ENCODE peak calls at places on chromosome 13, in ten cellular contexts. One of them, this sample, is unnamed.

GRCh38 chr13:59950201-59950730 is 213.5 kb downstream of the DIAPH3 start:
- DNase-seq in cardiac muscle cell: no peak
- DNase-seq in Caco-2: no peak
- DNase-seq in kidney: no peak
- DNase-seq in H1: no peak
- DNase-seq in testis: no peak
- DNase-seq in fibroblast of lung: peak; percentile 13
- DNase-seq in pancreas: no peak
- DNase-seq in lower lobe of right lung: no peak
- DNase-seq in stomach: no peak
- DNase-seq in this sample: no peak

GRCh38 chr13:79155883-79156282 is 250.2 kb downstream of the RBM26 start:
- DNase-seq in Caco-2: no peak
- DNase-seq in H1: no peak
- DNase-seq in fibroblast of lung: no peak
- DNase-seq in testis: no peak
- DNase-seq in stomach: no peak
- DNase-seq in pancreas: no peak
- DNase-seq in cardiac muscle cell: no peak
- DNase-seq in kidney: no peak
- DNase-seq in lower lobe of right lung: no peak
- DNase-seq in this sample: no peak

GRCh38 chr13:73223372-73223781 is 164.6 kb downstream of the KLF5 start:
- DNase-seq in Caco-2: peak; percentile 12
- DNase-seq in H1: no peak
- DNase-seq in testis: no peak
- DNase-seq in kidney: no peak
- DNase-seq in lower lobe of right lung: no peak
- DNase-seq in pancreas: no peak
- DNase-seq in cardiac muscle cell: no peak
- DNase-seq in fibroblast of lung: no peak
- DNase-seq in stomach: no peak
- DNase-seq in this sample: no peak

GRCh38 chr13:98176777-98177608 is at the start of gene RNF113B:
- DNase-seq in kidney: no peak
- DNase-seq in stomach: no peak
- DNase-seq in fibroblast of lung: no peak
- DNase-seq in testis: peak; percentile 57
- DNase-seq in pancreas: no peak
- DNase-seq in Caco-2: no peak
- DNase-seq in H1: no peak
- DNase-seq in lower lobe of right lung: no peak
- DNase-seq in cardiac muscle cell: no peak
- DNase-seq in this sample: no peak

GRCh38 chr13:76874466-76874865 is 11.7 kb downstream of the KCTD12 start:
- DNase-seq in kidney: no peak
- DNase-seq in cardiac muscle cell: no peak
- DNase-seq in Caco-2: no peak
- DNase-seq in testis: no peak
- DNase-seq in lower lobe of right lung: no peak
- DNase-seq in stomach: no peak
- DNase-seq in pancreas: no peak
- DNase-seq in fibroblast of lung: no peak
- DNase-seq in H1: no peak
- DNase-seq in this sample: no peak

GRCh38 chr13:30341815-30342570 is 34.6 kb upstream of the KATNAL1 start:
- DNase-seq in Caco-2: no peak
- DNase-seq in fibroblast of lung: peak; percentile 91
- DNase-seq in H1: no peak
- DNase-seq in lower lobe of right lung: peak; percentile 83
- DNase-seq in cardiac muscle cell: peak; percentile 28
- DNase-seq in stomach: peak; percentile 85
- DNase-seq in kidney: peak; percentile 92
- DNase-seq in pancreas: peak; percentile 67
- DNase-seq in testis: peak; percentile 85
- DNase-seq in this sample: peak; percentile 94

GRCh38 chr13:113904411-113904810 is 40.5 kb upstream of the GAS6 start:
- DNase-seq in pancreas: no peak
- DNase-seq in cardiac muscle cell: peak; percentile 59
- DNase-seq in lower lobe of right lung: no peak
- DNase-seq in testis: peak; percentile 42
- DNase-seq in Caco-2: peak; percentile 49
- DNase-seq in fibroblast of lung: no peak
- DNase-seq in H1: peak; percentile 72
- DNase-seq in kidney: no peak
- DNase-seq in stomach: peak; percentile 67
- DNase-seq in this sample: no peak

GRCh38 chr13:73702419-73703071 is 431.7 kb downstream of the KLF12 start:
- DNase-seq in cardiac muscle cell: peak; percentile 19
- DNase-seq in lower lobe of right lung: no peak
- DNase-seq in pancreas: no peak
- DNase-seq in stomach: no peak
- DNase-seq in testis: no peak
- DNase-seq in Caco-2: no peak
- DNase-seq in H1: no peak
- DNase-seq in fibroblast of lung: no peak
- DNase-seq in kidney: no peak
- DNase-seq in this sample: no peak

DNA sequence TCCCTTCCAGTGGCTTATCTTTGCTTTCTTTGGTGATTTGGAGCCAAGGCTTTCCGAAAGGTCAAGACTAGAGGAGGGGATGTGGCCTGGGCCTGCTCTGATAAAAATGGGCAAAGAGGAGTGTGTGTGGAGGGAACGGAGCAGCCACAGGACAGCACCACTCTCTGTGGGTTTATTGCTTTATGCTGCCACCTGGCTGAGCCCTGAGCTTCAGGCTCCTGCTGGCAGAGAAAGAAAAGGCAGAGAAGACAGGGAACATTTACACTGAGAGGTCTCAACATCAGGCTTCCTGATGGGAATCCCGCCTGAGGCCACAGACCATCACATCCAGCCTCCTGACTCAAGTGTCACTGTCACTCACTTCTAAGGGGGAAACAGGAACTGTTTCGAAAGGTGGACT is 9.2 kb upstream of the GSX1 start:
- DNase-seq in stomach: no peak
- DNase-seq in testis: peak; percentile 32
- DNase-seq in Caco-2: peak; percentile 32
- DNase-seq in lower lobe of right lung: no peak
- DNase-seq in pancreas: no peak
- DNase-seq in fibroblast of lung: peak; percentile 19
- DNase-seq in H1: no peak
- DNase-seq in cardiac muscle cell: peak; percentile 51
- DNase-seq in kidney: no peak
- DNase-seq in this sample: no peak
- TF ChIP-seq CTCF in stomach: peak; percentile 33
- TF ChIP-seq CTCF in testis: peak; percentile 23
- TF ChIP-seq CTCF in Caco-2: peak; percentile 23
- TF ChIP-seq CTCF in lower lobe of right lung: peak; percentile 21
- TF ChIP-seq CTCF in pancreas: peak; percentile 17
- TF ChIP-seq CTCF in fibroblast of lung: peak; percentile 29
- TF ChIP-seq CTCF in H1: peak; percentile 64
- TF ChIP-seq CTCF in cardiac muscle cell: peak; percentile 45
- TF ChIP-seq CTCF in kidney: no peak
- TF ChIP-seq CTCF in this sample: peak; percentile 26

GRCh38 chr13:57634829-57635165 is 3.3 kb downstream of the PCDH17 start:
- DNase-seq in stomach: no peak
- DNase-seq in kidney: peak; percentile 75
- DNase-seq in pancreas: peak; percentile 15
- DNase-seq in cardiac muscle cell: no peak
- DNase-seq in H1: no peak
- DNase-seq in lower lobe of right lung: no peak
- DNase-seq in testis: peak; percentile 23
- DNase-seq in Caco-2: no peak
- DNase-seq in fibroblast of lung: no peak
- DNase-seq in this sample: peak; percentile 18
- H3K4me3 ChIP-seq in stomach: peak overlapping the region; percentile 51
- H3K4me3 ChIP-seq in kidney: peak overlapping the region; percentile 73
- H3K4me3 ChIP-seq in pancreas: no peak overlapping the region
- H3K4me3 ChIP-seq in cardiac muscle cell: peak overlapping the region; percentile 20
- H3K4me3 ChIP-seq in H1: no peak overlapping the region
- H3K4me3 ChIP-seq in lower lobe of right lung: peak overlapping the region; percentile 62
- H3K4me3 ChIP-seq in testis: peak overlapping the region; percentile 32
- H3K4me3 ChIP-seq in Caco-2: no peak overlapping the region
- H3K4me3 ChIP-seq in fibroblast of lung: peak overlapping the region; percentile 13
- H3K4me3 ChIP-seq in this sample: peak overlapping the region; percentile 10

GRCh38 chr13:27395007-27395510 is 29.4 kb upstream of the GTF3A start:
- DNase-seq in pancreas: no peak
- DNase-seq in testis: no peak
- DNase-seq in stomach: no peak
- DNase-seq in cardiac muscle cell: no peak
- DNase-seq in kidney: no peak
- DNase-seq in lower lobe of right lung: no peak
- DNase-seq in H1: no peak
- DNase-seq in fibroblast of lung: no peak
- DNase-seq in Caco-2: no peak
- DNase-seq in this sample: no peak
- H3K9me3 ChIP-seq in pancreas: no peaks in the 10 kb centered on the region
- H3K9me3 ChIP-seq in testis: no peaks in the 10 kb centered on the region
- H3K9me3 ChIP-seq in stomach: no peaks in the 10 kb centered on the region
- H3K9me3 ChIP-seq in cardiac muscle cell: no peaks in the 10 kb centered on the region
- H3K9me3 ChIP-seq in kidney: peaks cover 3% of the 10 kb centered on the region
- H3K9me3 ChIP-seq in lower lobe of right lung: no peaks in the 10 kb centered on the region
- H3K9me3 ChIP-seq in H1: no peaks in the 10 kb centered on the region
- H3K9me3 ChIP-seq in fibroblast of lung: no peaks in the 10 kb centered on the region
- H3K9me3 ChIP-seq in Caco-2: no peaks in the 10 kb centered on the region
- H3K9me3 ChIP-seq in this sample: no peaks in the 10 kb centered on the region

DNA sequence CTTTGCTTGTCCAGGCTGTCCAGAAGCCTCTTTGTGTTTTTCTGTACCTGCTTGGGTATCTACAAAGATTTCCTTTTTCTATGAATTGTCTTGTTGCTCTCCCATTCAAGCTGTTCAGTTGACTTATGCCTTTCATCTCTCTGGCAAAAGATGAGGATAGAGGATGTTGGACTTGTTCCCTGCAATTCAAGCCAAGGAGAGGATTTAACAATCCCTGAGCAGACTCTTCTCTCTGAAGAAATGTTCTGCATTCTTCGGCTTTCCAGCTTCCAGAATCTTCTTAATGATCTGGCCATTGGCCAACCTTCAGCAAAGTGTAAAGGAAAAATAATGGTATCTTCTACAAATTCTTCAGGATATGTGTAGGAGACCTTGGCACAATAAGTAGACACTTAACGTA is 455.9 kb downstream of the SUCLA2 start:
- DNase-seq in cardiac muscle cell: no peak
- DNase-seq in testis: no peak
- DNase-seq in Caco-2: no peak
- DNase-seq in fibroblast of lung: no peak
- DNase-seq in kidney: no peak
- DNase-seq in H1: no peak
- DNase-seq in pancreas: no peak
- DNase-seq in stomach: no peak
- DNase-seq in lower lobe of right lung: no peak
- DNase-seq in this sample: no peak
- TF ChIP-seq CTCF in cardiac muscle cell: no peak
- TF ChIP-seq CTCF in testis: no peak
- TF ChIP-seq CTCF in Caco-2: no peak
- TF ChIP-seq CTCF in fibroblast of lung: no peak
- TF ChIP-seq CTCF in kidney: no peak
- TF ChIP-seq CTCF in H1: no peak
- TF ChIP-seq CTCF in pancreas: no peak
- TF ChIP-seq CTCF in stomach: no peak
- TF ChIP-seq CTCF in lower lobe of right lung: no peak
- TF ChIP-seq CTCF in this sample: no peak

DNA sequence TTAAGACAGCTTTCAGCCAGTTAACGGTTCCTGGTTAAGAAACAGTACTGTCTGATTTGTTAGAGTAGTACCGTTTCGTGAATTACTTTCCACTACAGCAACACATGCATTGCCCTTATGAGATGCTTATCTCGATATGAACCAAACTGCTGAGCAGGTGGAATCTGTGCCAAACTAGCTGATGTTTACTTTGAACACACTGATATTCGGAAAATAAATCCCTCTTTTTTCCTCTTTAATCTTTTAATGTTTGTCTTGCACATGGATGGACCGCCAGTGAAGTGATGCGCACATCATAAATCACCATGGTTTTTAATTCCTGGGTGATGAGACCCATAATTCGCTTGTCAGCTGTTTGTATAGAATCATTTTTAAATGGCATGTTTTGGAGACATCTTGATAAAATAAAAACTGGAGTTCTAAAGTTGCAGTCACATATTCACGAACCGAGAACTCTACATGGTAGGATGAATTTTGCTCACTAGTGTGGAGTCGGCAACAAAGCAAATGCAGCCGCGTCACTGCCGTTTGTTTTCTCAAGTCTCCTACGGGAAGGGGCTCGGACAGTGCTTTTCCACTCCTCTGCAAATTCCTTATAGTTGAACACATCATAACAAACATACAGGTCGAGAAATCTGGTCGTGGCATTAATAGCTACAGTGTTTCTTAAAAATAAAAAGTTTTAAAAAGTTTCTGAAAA is 1.1 kb downstream of the GJA3 start:
- DNase-seq in lower lobe of right lung: no peak
- DNase-seq in fibroblast of lung: peak; percentile 38
- DNase-seq in Caco-2: no peak
- DNase-seq in testis: no peak
- DNase-seq in pancreas: no peak
- DNase-seq in kidney: no peak
- DNase-seq in stomach: no peak
- DNase-seq in H1: no peak
- DNase-seq in cardiac muscle cell: peak; percentile 65
- DNase-seq in this sample: no peak
- H3K4me3 ChIP-seq in lower lobe of right lung: no peak overlapping the region
- H3K4me3 ChIP-seq in fibroblast of lung: peak overlapping the region; percentile 52
- H3K4me3 ChIP-seq in Caco-2: no peak overlapping the region
- H3K4me3 ChIP-seq in testis: no peak overlapping the region
- H3K4me3 ChIP-seq in pancreas: no peak overlapping the region
- H3K4me3 ChIP-seq in kidney: no peak overlapping the region
- H3K4me3 ChIP-seq in stomach: no peak overlapping the region
- H3K4me3 ChIP-seq in H1: peak overlapping the region; percentile 51
- H3K4me3 ChIP-seq in cardiac muscle cell: peak overlapping the region; percentile 94
- H3K4me3 ChIP-seq in this sample: no peak overlapping the region

GRCh38 chr13:40605573-40605972 is 60.9 kb downstream of the FOXO1 start:
- DNase-seq in Caco-2: no peak
- DNase-seq in stomach: no peak
- DNase-seq in H1: no peak
- DNase-seq in testis: no peak
- DNase-seq in fibroblast of lung: no peak
- DNase-seq in lower lobe of right lung: no peak
- DNase-seq in cardiac muscle cell: no peak
- DNase-seq in pancreas: no peak
- DNase-seq in kidney: no peak
- DNase-seq in this sample: no peak
- H3K9me3 ChIP-seq in Caco-2: no peaks in the 10 kb centered on the region
- H3K9me3 ChIP-seq in stomach: no peaks in the 10 kb centered on the region
- H3K9me3 ChIP-seq in H1: no peaks in the 10 kb centered on the region
- H3K9me3 ChIP-seq in testis: no peaks in the 10 kb centered on the region
- H3K9me3 ChIP-seq in fibroblast of lung: no peaks in the 10 kb centered on the region
- H3K9me3 ChIP-seq in lower lobe of right lung: no peaks in the 10 kb centered on the region
- H3K9me3 ChIP-seq in cardiac muscle cell: no peaks in the 10 kb centered on the region
- H3K9me3 ChIP-seq in pancreas: no peaks in the 10 kb centered on the region
- H3K9me3 ChIP-seq in kidney: no peaks in the 10 kb centered on the region
- H3K9me3 ChIP-seq in this sample: no peaks in the 10 kb centered on the region